ENCODE peak calls at places on chromosomes 6 and 20, in nine cellular contexts. B, N, D, C, P, I, K, A and S are unnamed samples.

GRCh38 chr6:41630069-41630468 is 8.2 kb upstream of the MDFI start:
- DNase-seq in B (no peak), N (no peak), D (no peak), C (no peak), P (no peak), I (no peak), K (no peak), A (peak; percentile 25), S (no peak)

GRCh38 chr6:82971877-82972460 is 93.7 kb downstream of the UBE3D start:
- DNase-seq in B (no peak), N (no peak), D (no peak), C (no peak), P (no peak), I (no peak), K (no peak), A (no peak), S (no peak)

GRCh38 chr20:7911586-7912330 is 28.5 kb downstream of the HAO1 start:
- DNase-seq in B (no peak), N (no peak), D (no peak), C (no peak), P (no peak), I (no peak), K (no peak), A (no peak), S (no peak)

GRCh38 chr6:90192857-90193256 is 103.8 kb downstream of the BACH2 start:
- DNase-seq in B (no peak), N (no peak), D (no peak), C (no peak), P (no peak), I (peak; percentile 40), K (no peak), A (no peak), S (no peak)

GRCh38 chr20:8293791-8294190 is 161.7 kb downstream of the PLCB1 start:
- DNase-seq in B (no peak), N (no peak), D (no peak), C (no peak), P (no peak), I (no peak), K (no peak), A (no peak), S (no peak)

GRCh38 chr6:38215225-38215624 is 395.7 kb downstream of the ZFAND3 start:
- DNase-seq in B (no peak), N (no peak), D (no peak), C (no peak), P (no peak), I (no peak), K (no peak), A (no peak), S (no peak)

GRCh38 chr6:66930559-66931290 is 1223.7 kb upstream of the EYS start:
- DNase-seq in B (no peak), N (peak; percentile 88), D (no peak), C (no peak), P (no peak), I (no peak), K (no peak), A (no peak), S (no peak)

GRCh38 chr20:5526516-5526915 is 209.8 kb upstream of the PROKR2 start:
- DNase-seq in B (no peak), N (no peak), D (no peak), C (no peak), P (no peak), I (no peak), K (no peak), A (no peak), S (no peak)

GRCh38 chr6:29531668-29532067 is 27.9 kb downstream of the UBD start:
- DNase-seq in B (peak; percentile 56), N (no peak), D (no peak), C (no peak), P (no peak), I (peak; percentile 71), K (no peak), A (no peak), S (no peak)

GRCh38 chr20:40945754-40946451 is 82.7 kb upstream of the TOP1 start:
- DNase-seq in B (peak; percentile 57), N (peak; percentile 75), D (peak; percentile 19), C (no peak), P (peak; percentile 78), I (peak; percentile 38), K (no peak), A (no peak), S (peak; percentile 31)

GRCh38 chr20:3889489-3890409 is 562 bp downstream of the PANK2 start:
- DNase-seq in B (peak; percentile 54), N (no peak), D (no peak), C (peak; percentile 40), P (no peak), I (peak; percentile 63), K (no peak), A (peak; percentile 79), S (peak; percentile 16)

GRCh38 chr6:167245586-167245985 is 45.5 kb upstream of the UNC93A start:
- DNase-seq in B (no peak), N (no peak), D (no peak), C (no peak), P (no peak), I (no peak), K (no peak), A (no peak), S (no peak)

GRCh38 chr20:25695532-25696383 is 895 bp downstream of the ZNF337 start:
- DNase-seq in B (peak; percentile 26), N (peak; percentile 18), D (no peak), C (no peak), P (no peak), I (peak; percentile 19), K (no peak), A (no peak), S (no peak)

GRCh38 chr6:64680446-64680845 is 1026.6 kb downstream of the EYS start:
- DNase-seq in B (no peak), N (peak; percentile 30), D (no peak), C (no peak), P (no peak), I (no peak), K (no peak), A (no peak), S (peak; percentile 54)

GRCh38 chr6:390914-391558 is 516 bp upstream of the IRF4 start:
- DNase-seq in B (peak; percentile 54), N (peak; percentile 27), D (no peak), C (no peak), P (no peak), I (peak; percentile 76), K (no peak), A (no peak), S (no peak)

GRCh38 chr6:46104209-46104608 is 25.6 kb upstream of the ENPP4 start:
- DNase-seq in B (peak; percentile 14), N (no peak), D (no peak), C (no peak), P (no peak), I (no peak), K (no peak), A (no peak), S (no peak)

GRCh38 chr6:150616581-150616980 is 16.9 kb downstream of the PLEKHG1 start:
- DNase-seq in B (no peak), N (no peak), D (no peak), C (no peak), P (no peak), I (no peak), K (no peak), A (no peak), S (no peak)

GRCh38 chr20:53949319-53949839 is 121.0 kb downstream of the BCAS1 start:
- DNase-seq in B (peak; percentile 51), N (peak; percentile 70), D (no peak), C (peak; percentile 71), P (no peak), I (peak; percentile 91), K (no peak), A (peak; percentile 69), S (no peak)